ENCODE peak calls at places on chromosome 17, in seven cellular contexts. One of them, this sample, is unnamed.

GRCh38 chr17:31588512-31588911 is 197.0 kb downstream of the RAB11FIP4 start:
- DNase-seq in GM06990: no peak
- DNase-seq in GM23248: no peak
- DNase-seq in astrocyte of the spinal cord: no peak
- DNase-seq in astrocyte: no peak
- DNase-seq in neuronal stem cell: no peak
- DNase-seq in epithelial cell of esophagus: no peak
- DNase-seq in this sample: no peak

GRCh38 chr17:1644493-1645206 is 882 bp downstream of the SCARF1 start:
- DNase-seq in GM06990: peak
- DNase-seq in GM23248: peak
- DNase-seq in astrocyte of the spinal cord: peak
- DNase-seq in astrocyte: no peak
- DNase-seq in neuronal stem cell: no peak
- DNase-seq in epithelial cell of esophagus: peak
- DNase-seq in this sample: no peak

GRCh38 chr17:41810659-41811548 is 845 bp downstream of the P3H4 start:
- DNase-seq in GM06990: no peak
- DNase-seq in GM23248: peak
- DNase-seq in astrocyte of the spinal cord: no peak
- DNase-seq in astrocyte: no peak
- DNase-seq in neuronal stem cell: no peak
- DNase-seq in epithelial cell of esophagus: no peak
- DNase-seq in this sample: no peak

GRCh38 chr17:77449908-77450741 is 309.4 kb downstream of the SEC14L1 start:
- DNase-seq in GM06990: no peak
- DNase-seq in GM23248: peak
- DNase-seq in astrocyte of the spinal cord: peak
- DNase-seq in astrocyte: peak
- DNase-seq in neuronal stem cell: peak
- DNase-seq in epithelial cell of esophagus: peak
- DNase-seq in this sample: no peak

GRCh38 chr17:72887322-72887721 is 205.2 kb downstream of the SLC39A11 start:
- DNase-seq in GM06990: no peak
- DNase-seq in GM23248: no peak
- DNase-seq in astrocyte of the spinal cord: no peak
- DNase-seq in astrocyte: no peak
- DNase-seq in neuronal stem cell: no peak
- DNase-seq in epithelial cell of esophagus: no peak
- DNase-seq in this sample: no peak

GRCh38 chr17:49955157-49955556 is 13.8 kb upstream of the DLX4 start:
- DNase-seq in GM06990: no peak
- DNase-seq in GM23248: peak
- DNase-seq in astrocyte of the spinal cord: no peak
- DNase-seq in astrocyte: no peak
- DNase-seq in neuronal stem cell: no peak
- DNase-seq in epithelial cell of esophagus: peak
- DNase-seq in this sample: no peak

GRCh38 chr17:77324227-77324626 is 183.5 kb downstream of the SEC14L1 start:
- DNase-seq in GM06990: no peak
- DNase-seq in GM23248: no peak
- DNase-seq in astrocyte of the spinal cord: no peak
- DNase-seq in astrocyte: no peak
- DNase-seq in neuronal stem cell: no peak
- DNase-seq in epithelial cell of esophagus: no peak
- DNase-seq in this sample: no peak

GRCh38 chr17:56592487-56593072 is 919 bp upstream of the NOG start:
- DNase-seq in GM06990: peak
- DNase-seq in GM23248: peak
- DNase-seq in astrocyte of the spinal cord: peak
- DNase-seq in astrocyte: peak
- DNase-seq in neuronal stem cell: peak
- DNase-seq in epithelial cell of esophagus: peak
- DNase-seq in this sample: peak

GRCh38 chr17:77382966-77383612 is 242.3 kb downstream of the SEC14L1 start:
- DNase-seq in GM06990: no peak
- DNase-seq in GM23248: peak
- DNase-seq in astrocyte of the spinal cord: no peak
- DNase-seq in astrocyte: peak
- DNase-seq in neuronal stem cell: no peak
- DNase-seq in epithelial cell of esophagus: peak
- DNase-seq in this sample: no peak

GRCh38 chr17:48505788-48506187 is 25.0 kb downstream of the HOXB1 start:
- DNase-seq in GM06990: peak
- DNase-seq in GM23248: peak
- DNase-seq in astrocyte of the spinal cord: peak
- DNase-seq in astrocyte: peak
- DNase-seq in neuronal stem cell: no peak
- DNase-seq in epithelial cell of esophagus: peak
- DNase-seq in this sample: peak

GRCh38 chr17:60535382-60536279 is 9.6 kb upstream of the APPBP2 start:
- DNase-seq in GM06990: no peak
- DNase-seq in GM23248: peak
- DNase-seq in astrocyte of the spinal cord: peak
- DNase-seq in astrocyte: peak
- DNase-seq in neuronal stem cell: no peak
- DNase-seq in epithelial cell of esophagus: no peak
- DNase-seq in this sample: no peak

GRCh38 chr17:27793168-27793905 is 7.0 kb downstream of the NOS2 start:
- DNase-seq in GM06990: no peak
- DNase-seq in GM23248: peak
- DNase-seq in astrocyte of the spinal cord: no peak
- DNase-seq in astrocyte: no peak
- DNase-seq in neuronal stem cell: peak
- DNase-seq in epithelial cell of esophagus: no peak
- DNase-seq in this sample: no peak

GRCh38 chr17:36468903-36469635 is 17.4 kb upstream of the ZNHIT3 start:
- DNase-seq in GM06990: no peak
- DNase-seq in GM23248: no peak
- DNase-seq in astrocyte of the spinal cord: no peak
- DNase-seq in astrocyte: no peak
- DNase-seq in neuronal stem cell: no peak
- DNase-seq in epithelial cell of esophagus: no peak
- DNase-seq in this sample: no peak

GRCh38 chr17:58402679-58403078 is 14.7 kb downstream of the RNF43 start:
- DNase-seq in GM06990: no peak
- DNase-seq in GM23248: peak
- DNase-seq in astrocyte of the spinal cord: peak
- DNase-seq in astrocyte: peak
- DNase-seq in neuronal stem cell: no peak
- DNase-seq in epithelial cell of esophagus: peak
- DNase-seq in this sample: no peak

GRCh38 chr17:33120103-33120502 is 128.5 kb downstream of the SPACA3 start:
- DNase-seq in GM06990: no peak
- DNase-seq in GM23248: no peak
- DNase-seq in astrocyte of the spinal cord: no peak
- DNase-seq in astrocyte: peak
- DNase-seq in neuronal stem cell: no peak
- DNase-seq in epithelial cell of esophagus: no peak
- DNase-seq in this sample: no peak

GRCh38 chr17:65374966-65375365 is 186.5 kb downstream of the AXIN2 start:
- DNase-seq in GM06990: no peak
- DNase-seq in GM23248: no peak
- DNase-seq in astrocyte of the spinal cord: no peak
- DNase-seq in astrocyte: no peak
- DNase-seq in neuronal stem cell: no peak
- DNase-seq in epithelial cell of esophagus: no peak
- DNase-seq in this sample: no peak

GRCh38 chr17:29179232-29180036 is 764 bp downstream of the MYO18A start:
- DNase-seq in GM06990: no peak
- DNase-seq in GM23248: peak
- DNase-seq in astrocyte of the spinal cord: no peak
- DNase-seq in astrocyte: no peak
- DNase-seq in neuronal stem cell: peak
- DNase-seq in epithelial cell of esophagus: peak
- DNase-seq in this sample: no peak

GRCh38 chr17:83203472-83204221 is 124.2 kb downstream of the METRNL start:
- DNase-seq in GM06990: no peak
- DNase-seq in GM23248: peak
- DNase-seq in astrocyte of the spinal cord: no peak
- DNase-seq in astrocyte: no peak
- DNase-seq in neuronal stem cell: no peak
- DNase-seq in epithelial cell of esophagus: no peak
- DNase-seq in this sample: no peak

GRCh38 chr17:75457047-75457654 is 716 bp downstream of the TMEM94 start:
- DNase-seq in GM06990: no peak
- DNase-seq in GM23248: peak
- DNase-seq in astrocyte of the spinal cord: peak
- DNase-seq in astrocyte: peak
- DNase-seq in neuronal stem cell: no peak
- DNase-seq in epithelial cell of esophagus: peak
- DNase-seq in this sample: no peak

GRCh38 chr17:32302037-32302436 is 36.4 kb downstream of the RHBDL3 start:
- DNase-seq in GM06990: no peak
- DNase-seq in GM23248: no peak
- DNase-seq in astrocyte of the spinal cord: no peak
- DNase-seq in astrocyte: no peak
- DNase-seq in neuronal stem cell: no peak
- DNase-seq in epithelial cell of esophagus: no peak
- DNase-seq in this sample: no peak

GRCh38 chr17:72587156-72587555 is 466.3 kb downstream of the SOX9 start:
- DNase-seq in GM06990: no peak
- DNase-seq in GM23248: peak
- DNase-seq in astrocyte of the spinal cord: peak
- DNase-seq in astrocyte: peak
- DNase-seq in neuronal stem cell: no peak
- DNase-seq in epithelial cell of esophagus: peak
- DNase-seq in this sample: no peak

GRCh38 chr17:10117581-10118001 is 80.8 kb downstream of the GAS7 start:
- DNase-seq in GM06990: no peak
- DNase-seq in GM23248: no peak
- DNase-seq in astrocyte of the spinal cord: no peak
- DNase-seq in astrocyte: no peak
- DNase-seq in neuronal stem cell: no peak
- DNase-seq in epithelial cell of esophagus: no peak
- DNase-seq in this sample: no peak

GRCh38 chr17:67212716-67213417 is 32.1 kb downstream of the HELZ start:
- DNase-seq in GM06990: no peak
- DNase-seq in GM23248: peak
- DNase-seq in astrocyte of the spinal cord: peak
- DNase-seq in astrocyte: peak
- DNase-seq in neuronal stem cell: no peak
- DNase-seq in epithelial cell of esophagus: peak
- DNase-seq in this sample: no peak

GRCh38 chr17:17256316-17256715 is 19.3 kb upstream of the FLCN start:
- DNase-seq in GM06990: no peak
- DNase-seq in GM23248: no peak
- DNase-seq in astrocyte of the spinal cord: no peak
- DNase-seq in astrocyte: no peak
- DNase-seq in neuronal stem cell: no peak
- DNase-seq in epithelial cell of esophagus: no peak
- DNase-seq in this sample: no peak

GRCh38 chr17:17926840-17927449 is 45.3 kb downstream of the TOM1L2 start:
- DNase-seq in GM06990: no peak
- DNase-seq in GM23248: no peak
- DNase-seq in astrocyte of the spinal cord: no peak
- DNase-seq in astrocyte: no peak
- DNase-seq in neuronal stem cell: no peak
- DNase-seq in epithelial cell of esophagus: no peak
- DNase-seq in this sample: no peak

GRCh38 chr17:28728364-28729200 is at the start of gene NEK8:
- DNase-seq in GM06990: peak
- DNase-seq in GM23248: peak
- DNase-seq in astrocyte of the spinal cord: peak
- DNase-seq in astrocyte: peak
- DNase-seq in neuronal stem cell: peak
- DNase-seq in epithelial cell of esophagus: peak
- DNase-seq in this sample: peak

DNA sequence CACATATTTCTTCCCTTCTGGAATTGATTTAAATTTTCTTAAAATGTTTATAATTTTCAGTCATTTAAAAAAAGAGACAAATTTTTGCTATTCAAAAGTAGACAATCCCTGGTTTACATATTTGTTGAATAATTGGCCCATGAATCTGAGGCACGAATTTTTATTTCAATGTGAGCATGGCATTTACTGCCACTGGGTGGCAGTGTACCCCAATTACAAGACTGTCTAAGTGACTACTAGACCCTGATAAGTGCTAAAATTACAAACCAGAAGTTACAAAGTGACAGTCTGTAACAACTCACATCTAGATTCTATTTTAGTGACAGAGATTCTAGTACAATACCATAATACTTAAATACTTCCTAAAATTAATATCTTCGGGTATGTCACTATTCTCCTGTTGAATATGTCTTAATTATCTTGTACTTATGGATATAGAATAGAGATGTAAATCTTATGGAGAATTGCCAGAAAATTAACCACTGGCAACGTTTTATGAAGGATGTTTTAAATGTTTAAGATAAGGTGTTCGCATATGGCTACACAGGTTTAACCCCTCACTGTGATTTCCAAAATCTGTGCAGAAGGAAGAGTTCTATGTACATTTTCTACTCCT is 235.8 kb downstream of the MAP2K4 start:
- DNase-seq in GM06990: peak
- DNase-seq in GM23248: peak
- DNase-seq in astrocyte of the spinal cord: peak
- DNase-seq in astrocyte: peak
- DNase-seq in neuronal stem cell: peak
- DNase-seq in epithelial cell of esophagus: peak
- DNase-seq in this sample: no peak
- H3K4me3 ChIP-seq in GM06990: no peak
- H3K4me3 ChIP-seq in GM23248: no peak
- H3K4me3 ChIP-seq in astrocyte of the spinal cord: no peak
- H3K4me3 ChIP-seq in astrocyte: no peak
- H3K4me3 ChIP-seq in neuronal stem cell: no peak
- H3K4me3 ChIP-seq in epithelial cell of esophagus: no peak
- H3K4me3 ChIP-seq in this sample: no peak

GRCh38 chr17:81968396-81968745 is 7.4 kb upstream of the NOTUM start:
- DNase-seq in GM06990: no peak
- DNase-seq in GM23248: no peak
- DNase-seq in astrocyte of the spinal cord: no peak
- DNase-seq in astrocyte: no peak
- DNase-seq in neuronal stem cell: no peak
- DNase-seq in epithelial cell of esophagus: no peak
- DNase-seq in this sample: no peak
- H3K4me3 ChIP-seq in GM06990: no peak
- H3K4me3 ChIP-seq in GM23248: peak
- H3K4me3 ChIP-seq in astrocyte of the spinal cord: no peak
- H3K4me3 ChIP-seq in astrocyte: no peak
- H3K4me3 ChIP-seq in neuronal stem cell: no peak
- H3K4me3 ChIP-seq in epithelial cell of esophagus: no peak
- H3K4me3 ChIP-seq in this sample: no peak

GRCh38 chr17:74211141-74211928 is 2.0 kb upstream of the TTYH2 start:
- DNase-seq in GM06990: peak
- DNase-seq in GM23248: peak
- DNase-seq in astrocyte of the spinal cord: peak
- DNase-seq in astrocyte: peak
- DNase-seq in neuronal stem cell: no peak
- DNase-seq in epithelial cell of esophagus: peak
- DNase-seq in this sample: no peak
- H3K4me3 ChIP-seq in GM06990: no peak
- H3K4me3 ChIP-seq in GM23248: peak
- H3K4me3 ChIP-seq in astrocyte of the spinal cord: peak
- H3K4me3 ChIP-seq in astrocyte: peak
- H3K4me3 ChIP-seq in neuronal stem cell: no peak
- H3K4me3 ChIP-seq in epithelial cell of esophagus: no peak
- H3K4me3 ChIP-seq in this sample: no peak

GRCh38 chr17:62824290-62825135 is 16.4 kb upstream of the MARCHF10 start:
- DNase-seq in GM06990: no peak
- DNase-seq in GM23248: peak
- DNase-seq in astrocyte of the spinal cord: peak
- DNase-seq in astrocyte: peak
- DNase-seq in neuronal stem cell: peak
- DNase-seq in epithelial cell of esophagus: peak
- DNase-seq in this sample: no peak
- H3K4me3 ChIP-seq in GM06990: no peak
- H3K4me3 ChIP-seq in GM23248: peak
- H3K4me3 ChIP-seq in astrocyte of the spinal cord: no peak
- H3K4me3 ChIP-seq in astrocyte: no peak
- H3K4me3 ChIP-seq in neuronal stem cell: no peak
- H3K4me3 ChIP-seq in epithelial cell of esophagus: no peak
- H3K4me3 ChIP-seq in this sample: no peak